ENCODE peak calls at places on chromosomes 11 and 22, in five cellular contexts. Q is SK-N-SH, L is cardiac muscle cell, M is neural progenitor cell, F is heart right ventricle. G is an unnamed sample.

GRCh38 chr11:126109941-126110731 is 47.5 kb upstream of the CDON start:
- DNase-seq in M (no peak), L (no peak), Q (no peak), F (no peak), G (no peak)

GRCh38 chr22:35835267-35835997 is 117.8 kb downstream of the APOL5 start:
- DNase-seq in M (no peak), F (no peak), Q (no peak), L (no peak), G (no peak)

GRCh38 chr11:46345131-46345597 is 2.1 kb upstream of the DGKZ start:
- DNase-seq in Q (no peak), L (no peak), M (peak; percentile 55), F (peak; percentile 77), G (no peak)

GRCh38 chr11:127651175-127651887 is 650.8 kb upstream of the KIRREL3 start:
- DNase-seq in Q (no peak), L (no peak), F (no peak), M (no peak), G (no peak)

GRCh38 chr11:110091995-110092576 is 1.1 kb upstream of the ZC3H12C start:
- DNase-seq in F (no peak), M (peak; percentile 32), Q (no peak), L (no peak), G (no peak)

GRCh38 chr22:30265851-30266444 is 703 bp downstream of the OSM start:
- DNase-seq in Q (no peak), L (no peak), F (peak; percentile 45), M (no peak), G (no peak)

GRCh38 chr11:71340076-71340606 is 87.8 kb upstream of the SHANK2 start:
- DNase-seq in Q (no peak), M (no peak), L (no peak), F (no peak), G (no peak)

GRCh38 chr11:114678125-114679036 is at the start of gene NXPE2:
- DNase-seq in M (no peak), L (no peak), Q (no peak), F (no peak), G (no peak)

GRCh38 chr11:79439430-79439892 is 1.4 kb downstream of the TENM4 start:
- DNase-seq in M (no peak), L (peak; percentile 8), F (no peak), Q (peak; percentile 38), G (no peak)

GRCh38 chr11:64735860-64736259 is 8.1 kb downstream of the RASGRP2 start:
- DNase-seq in M (peak; percentile 1), F (no peak), Q (no peak), L (no peak), G (no peak)
- H3K27ac ChIP-seq in M (no peak overlapping the region), F (no peak overlapping the region), Q (no peak overlapping the region), L (no peak overlapping the region), G (no peak overlapping the region)

DNA sequence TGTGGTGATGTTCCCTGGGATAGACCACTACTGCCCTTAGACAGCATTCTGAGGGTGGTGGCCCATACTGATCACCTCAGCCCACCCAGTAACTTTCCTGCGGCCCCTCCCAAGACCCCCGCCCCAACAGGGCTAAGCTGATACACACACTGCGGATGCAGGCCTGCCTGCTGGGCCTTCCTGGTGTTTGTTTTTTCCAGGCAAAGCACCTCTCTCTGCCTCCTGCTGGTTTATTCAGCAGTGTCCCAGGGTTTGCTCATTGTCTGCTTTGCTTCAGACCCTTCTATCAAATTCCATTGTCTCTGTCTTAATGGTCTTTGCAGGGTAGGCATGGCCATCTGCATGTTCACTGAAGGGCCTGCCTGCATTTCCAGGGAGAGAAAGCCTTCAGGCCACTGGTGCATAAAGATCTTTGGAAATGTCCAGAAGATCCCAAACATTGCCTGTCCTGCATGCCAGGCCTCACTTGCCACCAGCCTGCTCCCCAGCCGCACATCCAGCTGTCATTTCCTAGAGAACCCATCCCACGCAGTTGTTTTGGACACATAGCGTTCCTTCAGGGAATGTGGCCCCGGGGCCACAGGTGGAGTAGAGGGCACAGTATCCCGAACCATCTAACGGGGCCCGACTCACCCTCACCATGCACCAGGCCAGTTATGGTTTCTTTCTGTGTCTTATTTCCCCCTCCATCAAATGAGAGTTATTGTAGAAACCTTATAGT is 50.2 kb downstream of the BCR start:
- DNase-seq in L (no peak), F (no peak), M (peak; percentile 74), Q (no peak), G (no peak)
- H3K27ac ChIP-seq in L (no peak overlapping the region), F (no peak overlapping the region), M (peak overlapping the region; percentile 74), Q (no peak overlapping the region), G (no peak overlapping the region)

DNA sequence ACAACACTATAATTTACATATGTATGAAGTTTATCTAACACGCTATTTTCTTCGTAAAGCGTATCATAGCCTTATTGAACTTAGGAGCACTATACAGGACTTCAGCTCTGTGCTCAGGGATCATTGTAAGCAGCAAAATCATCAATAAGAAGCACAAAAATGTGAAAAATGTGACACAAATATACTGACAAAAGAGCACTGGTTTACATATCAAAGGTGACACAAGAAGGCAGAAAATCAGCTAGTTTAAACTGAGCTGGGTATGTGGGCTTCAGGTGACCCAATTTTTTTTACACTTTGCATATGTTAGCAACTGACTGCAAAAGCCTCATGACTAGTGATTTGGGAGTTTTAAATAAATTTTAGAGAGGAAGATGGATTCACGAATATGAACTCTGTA is 215.2 kb upstream of the CHORDC1 start:
- DNase-seq in L (no peak), Q (no peak), M (no peak), F (no peak), G (no peak)
- H3K27ac ChIP-seq in L (no peak overlapping the region), Q (no peak overlapping the region), M (no peak overlapping the region), F (no peak overlapping the region), G (no peak overlapping the region)

GRCh38 chr11:2699531-2700414 is at the start of gene KCNQ1OT1:
- DNase-seq in Q (peak; percentile 94), M (peak; percentile 92), L (peak; percentile 95), F (peak; percentile 90), G (peak; percentile 89)
- H3K27ac ChIP-seq in Q (peak within 1 kb of the TSS; percentile 60), M (no peak within 1 kb of the TSS), L (peak within 1 kb of the TSS; percentile 93), F (peak within 1 kb of the TSS; percentile 94), G (peak within 1 kb of the TSS; percentile 76)

DNA sequence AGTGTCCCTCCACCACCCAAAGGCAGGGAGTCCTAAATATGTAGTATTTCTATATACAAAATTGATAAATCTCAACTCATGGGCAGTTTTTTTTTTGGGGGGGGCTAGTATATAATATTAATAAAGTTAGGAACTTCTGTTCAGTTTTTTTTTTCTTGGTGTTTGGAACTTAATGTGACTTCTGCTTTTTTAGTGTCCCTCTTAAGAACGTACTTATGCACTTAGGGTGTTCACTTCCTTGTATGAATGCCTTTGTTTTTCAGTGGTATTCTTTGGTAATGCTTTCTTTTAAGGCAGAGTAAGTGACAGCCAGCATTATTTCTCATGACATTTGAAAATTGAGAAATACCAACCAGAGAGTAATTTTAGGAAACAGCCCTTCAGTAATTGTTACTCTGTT is 2.3 kb downstream of the GRK3 start:
- DNase-seq in M (no peak), Q (no peak), F (no peak), L (no peak), G (no peak)
- H3K27ac ChIP-seq in M (no peak overlapping the region), Q (no peak overlapping the region), F (peak overlapping the region; percentile 91), L (no peak overlapping the region), G (no peak overlapping the region)

G was measured in caudate nucleus.